ENCODE peak calls at places on chromosomes 4 and X, in seven cellular contexts. F, C, I, U, W, S and N are unnamed samples.

GRCh38 chr4:10590896-10591295 is 93.7 kb downstream of the CLNK start:
- DNase-seq in W (no peak), F (no peak), U (no peak), C (no peak), S (no peak), I (no peak), N (no peak)

GRCh38 chr4:75194180-75194579 is 261.3 kb downstream of the PARM1 start:
- DNase-seq in F (no peak), W (peak; percentile 19), C (no peak), I (no peak), S (no peak), U (no peak), N (no peak)

GRCh38 chr4:105348719-105349118 is 125.1 kb downstream of the PPA2 start:
- DNase-seq in F (no peak), I (no peak), U (no peak), S (no peak), C (no peak), W (no peak), N (no peak)

GRCh38 chrX:40573763-40574162 is 7.0 kb upstream of the ATP6AP2 start:
- DNase-seq in U (no peak), I (no peak), W (no peak), F (no peak), C (no peak), S (no peak), N (no peak)

GRCh38 chrX:47562615-47563243 is 1.7 kb downstream of the ARAF start:
- DNase-seq in S (no peak), W (no peak), U (peak; percentile 37), C (no peak), I (no peak), F (no peak), N (no peak)

GRCh38 chrX:100677616-100678181 is 33.7 kb downstream of the SRPX2 start:
- DNase-seq in I (no peak), F (no peak), W (no peak), U (no peak), C (no peak), S (no peak), N (no peak)

GRCh38 chr4:83115000-83115399 is 471 bp upstream of the PLAC8 start:
- DNase-seq in C (no peak), F (no peak), S (no peak), I (no peak), W (no peak), U (no peak), N (no peak)

GRCh38 chr4:27429260-27429970 is 568.8 kb downstream of the STIM2 start:
- DNase-seq in W (no peak), C (no peak), S (no peak), I (no peak), U (no peak), F (peak; percentile 35), N (no peak)

GRCh38 chr4:78710536-78710935 is 65.6 kb upstream of the BMP2K start:
- DNase-seq in C (no peak), I (no peak), W (no peak), U (no peak), F (no peak), S (no peak), N (no peak)

GRCh38 chr4:11949355-11949754 is 520.7 kb upstream of the HS3ST1 start:
- DNase-seq in U (no peak), W (no peak), C (no peak), F (no peak), S (no peak), I (no peak), N (no peak)

GRCh38 chr4:37389967-37390580 is 145.5 kb downstream of the NWD2 start:
- DNase-seq in C (no peak), I (no peak), U (peak; percentile 70), F (no peak), S (peak; percentile 31), W (no peak), N (no peak)

GRCh38 chr4:186624951-186625350 is 69.6 kb upstream of the MTNR1A start:
- DNase-seq in F (no peak), U (peak; percentile 50), I (no peak), C (no peak), W (no peak), S (no peak), N (no peak)

GRCh38 chrX:135437867-135438733 is 16.4 kb downstream of the SMIM10L2A start:
- DNase-seq in C (no peak), U (no peak), F (no peak), S (no peak), W (no peak), I (no peak), N (no peak)

GRCh38 chr4:8504279-8505007 is 63.9 kb downstream of the TRMT44 start:
- DNase-seq in S (peak; percentile 18), U (no peak), W (no peak), F (no peak), I (no peak), C (no peak), N (no peak)

GRCh38 chrX:128622296-128622695 is 570.1 kb upstream of the ACTRT1 start:
- DNase-seq in I (no peak), U (no peak), C (no peak), W (no peak), S (no peak), F (no peak), N (no peak)

GRCh38 chr4:39353478-39354177 is 12.5 kb downstream of the RFC1 start:
- DNase-seq in W (no peak), S (no peak), C (peak; percentile 55), F (no peak), U (no peak), I (no peak), N (no peak)

GRCh38 chr4:77959566-77960338 is 97.1 kb downstream of the MRPL1 start:
- DNase-seq in U (peak; percentile 80), F (no peak), C (no peak), S (no peak), I (no peak), W (no peak), N (no peak)

GRCh38 chrX:129726307-129727111 is 12.3 kb upstream of the XPNPEP2 start:
- DNase-seq in F (peak; percentile 48), U (peak; percentile 75), C (no peak), W (no peak), S (peak; percentile 62), I (peak; percentile 18), N (peak; percentile 37)

GRCh38 chr4:173333658-173334084 is 487 bp downstream of the HMGB2 start:
- DNase-seq in F (peak; percentile 80), C (no peak), U (peak; percentile 76), S (peak; percentile 58), W (peak; percentile 82), I (no peak), N (no peak)

GRCh38 chrX:123223859-123224258 is 39.8 kb downstream of the GRIA3 start:
- DNase-seq in I (no peak), S (no peak), F (no peak), W (no peak), U (no peak), C (no peak), N (no peak)

GRCh38 chr4:76748649-76749048 is 149.3 kb downstream of the SOWAHB start:
- DNase-seq in U (peak; percentile 51), S (peak; percentile 63), C (no peak), W (no peak), F (no peak), I (no peak), N (no peak)

DNA sequence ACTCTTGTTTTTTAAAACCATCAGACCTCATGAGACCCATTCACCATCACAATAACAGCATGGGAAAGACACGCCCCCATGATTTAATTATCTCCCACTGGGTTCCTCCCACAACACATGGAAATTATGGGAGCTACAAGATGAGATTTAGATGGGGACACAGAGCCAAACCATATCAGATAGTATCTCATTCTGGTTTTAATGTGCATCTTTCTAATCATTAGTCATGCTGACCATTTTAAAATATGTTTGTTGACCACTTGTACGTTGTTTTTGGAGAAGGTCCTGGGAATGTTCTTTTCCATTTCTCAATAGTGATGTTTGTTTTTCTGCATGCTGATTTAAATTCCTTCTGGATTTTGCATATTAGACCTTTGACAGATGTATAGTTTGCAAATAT is 119.0 kb downstream of the RTL3 start:
- DNase-seq in U (no peak), W (no peak), F (no peak), I (no peak), C (no peak), S (no peak), N (no peak)
- H3K9me3 ChIP-seq in U (peaks cover 14% of the 10 kb centered on the region), W (peaks cover 3% of the 10 kb centered on the region), F (no peaks in the 10 kb centered on the region), I (no peaks in the 10 kb centered on the region), C (no peaks in the 10 kb centered on the region), S (no peaks in the 10 kb centered on the region), N (no peaks in the 10 kb centered on the region)

DNA sequence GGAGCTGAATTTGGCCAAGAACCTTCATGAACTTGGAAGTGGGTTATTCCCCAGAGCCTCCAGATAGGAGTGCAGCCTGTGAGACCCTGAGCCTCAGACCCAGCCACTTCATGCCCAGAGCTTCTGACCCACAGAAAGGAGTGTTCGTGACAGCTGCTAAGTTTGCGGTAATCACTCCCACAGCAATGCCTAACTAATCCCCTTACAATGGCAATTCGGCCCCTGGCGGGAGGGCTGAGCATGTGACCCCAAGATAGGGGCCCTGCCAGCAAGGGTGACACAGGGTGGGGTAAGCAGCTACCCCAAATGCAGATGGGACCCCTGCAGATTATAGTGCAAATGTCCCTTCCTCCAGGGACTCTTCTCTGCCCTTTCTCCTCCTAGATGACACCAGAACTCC is 22.5 kb downstream of the PNMA6E start:
- DNase-seq in C (no peak), F (no peak), W (no peak), S (no peak), I (no peak), U (no peak), N (no peak)
- H3K9me3 ChIP-seq in C (no peaks in the 10 kb centered on the region), F (no peaks in the 10 kb centered on the region), W (no peaks in the 10 kb centered on the region), S (no peaks in the 10 kb centered on the region), I (no peaks in the 10 kb centered on the region), U (peaks cover 6% of the 10 kb centered on the region), N (no peaks in the 10 kb centered on the region)

GRCh38 chrX:148385471-148385870 is 114.9 kb upstream of the AFF2 start:
- DNase-seq in I (no peak), S (no peak), F (no peak), C (no peak), W (no peak), U (no peak), N (no peak)
- H3K9me3 ChIP-seq in I (no peaks in the 10 kb centered on the region), S (no peaks in the 10 kb centered on the region), F (no peaks in the 10 kb centered on the region), C (no peaks in the 10 kb centered on the region), W (no peaks in the 10 kb centered on the region), U (peaks cover 6% of the 10 kb centered on the region), N (no peaks in the 10 kb centered on the region)

GRCh38 chr4:97123573-97123972 is 1019.7 kb downstream of the STPG2 start:
- DNase-seq in U (no peak), F (no peak), C (no peak), W (no peak), S (no peak), I (no peak), N (no peak)
- H3K9me3 ChIP-seq in U (no peaks in the 10 kb centered on the region), F (no peaks in the 10 kb centered on the region), C (no peaks in the 10 kb centered on the region), W (no peaks in the 10 kb centered on the region), S (peaks cover 12% of the 10 kb centered on the region), I (no peaks in the 10 kb centered on the region), N (no peaks in the 10 kb centered on the region)

GRCh38 chr4:271492-272103 is 33.7 kb downstream of the ZNF732 start:
- DNase-seq in W (no peak), S (no peak), C (no peak), U (no peak), F (no peak), I (no peak), N (no peak)
- H3K9me3 ChIP-seq in W (peaks cover 97% of the 10 kb centered on the region), S (peaks cover 92% of the 10 kb centered on the region), C (peaks cover 9% of the 10 kb centered on the region), U (peaks cover 65% of the 10 kb centered on the region), F (peaks cover 9% of the 10 kb centered on the region), I (peaks cover 83% of the 10 kb centered on the region), N (peaks cover 4% of the 10 kb centered on the region)